ENCODE peak calls at places on chromosomes 7 and 10, in eight cellular contexts. V, B, J, H, R, C, Q and F are unnamed samples.

GRCh38 chr10:33859319-33860022 is 525.0 kb upstream of the NRP1 start:
- DNase-seq in R (no peak), H (peak), Q (no peak), B (no peak), C (no peak), V (no peak), J (no peak), F (no peak)

GRCh38 chr7:51229106-51229537 is 87.5 kb downstream of the COBL start:
- DNase-seq in V (no peak), Q (no peak), B (no peak), R (no peak), C (no peak), H (peak), J (peak), F (no peak)

GRCh38 chr10:33005322-33006282 is 47.6 kb upstream of the ITGB1 start:
- DNase-seq in R (peak), Q (peak), B (no peak), V (peak), C (no peak), J (peak), H (peak), F (peak)

GRCh38 chr10:44908071-44908709 is 2.9 kb upstream of the TMEM72 start:
- DNase-seq in C (no peak), R (no peak), B (no peak), V (peak), Q (no peak), J (peak), H (no peak), F (no peak)

GRCh38 chr7:81638216-81638615 is 131.6 kb downstream of the HGF start:
- DNase-seq in V (peak), R (peak), H (no peak), C (no peak), B (no peak), Q (no peak), J (no peak), F (peak)

GRCh38 chr7:128045766-128046165 is 14.5 kb upstream of the LRRC4 start:
- DNase-seq in R (no peak), J (peak), B (no peak), Q (no peak), V (peak), C (no peak), H (no peak), F (no peak)

GRCh38 chr7:25926009-25926408 is 226.0 kb upstream of the NFE2L3 start:
- DNase-seq in B (no peak), Q (no peak), R (no peak), C (no peak), V (no peak), H (peak), J (peak), F (no peak)

GRCh38 chr10:89458289-89458688 is 43.9 kb downstream of the IFIT5 start:
- DNase-seq in C (no peak), J (peak), B (no peak), R (peak), V (peak), H (no peak), Q (no peak), F (no peak)

GRCh38 chr7:45033931-45034290 is 33.9 kb downstream of the CCM2 start:
- DNase-seq in R (no peak), H (peak), C (no peak), V (no peak), B (no peak), J (no peak), Q (no peak), F (no peak)

GRCh38 chr7:49001610-49002033 is 77.3 kb downstream of the CDC14C start:
- DNase-seq in J (peak), H (peak), B (peak), V (peak), Q (no peak), R (no peak), C (no peak), F (peak)

GRCh38 chr10:1036341-1036791 is 10.7 kb upstream of the IDI2 start:
- DNase-seq in H (no peak), J (peak), V (peak), R (no peak), C (no peak), B (no peak), Q (no peak), F (no peak)

GRCh38 chr10:10513067-10513466 is 504.6 kb upstream of the CELF2 start:
- DNase-seq in V (no peak), B (no peak), C (no peak), R (no peak), H (no peak), Q (no peak), J (no peak), F (no peak)

GRCh38 chr7:101575168-101575567 is 53.9 kb downstream of the MYL10 start:
- DNase-seq in V (no peak), Q (no peak), C (no peak), R (no peak), H (no peak), J (no peak), B (no peak), F (peak)

GRCh38 chr10:132538790-132539421 is 1.3 kb downstream of the INPP5A start:
- DNase-seq in R (no peak), C (no peak), H (no peak), J (no peak), V (no peak), Q (no peak), B (no peak), F (no peak)

GRCh38 chr7:45099891-45100760 is 11.4 kb upstream of the NACAD start:
- DNase-seq in R (no peak), V (no peak), C (no peak), J (no peak), B (no peak), H (no peak), Q (no peak), F (no peak)

GRCh38 chr10:78964952-78965633 is 103.7 kb upstream of the ZMIZ1 start:
- DNase-seq in H (peak), V (peak), R (no peak), B (no peak), Q (no peak), C (no peak), J (peak), F (no peak)

GRCh38 chr10:72089618-72090017 is 1.3 kb upstream of the SPOCK2 start:
- DNase-seq in H (no peak), C (no peak), R (no peak), V (no peak), B (no peak), Q (no peak), J (no peak), F (no peak)

GRCh38 chr7:30168800-30169584 is 34.2 kb downstream of the MTURN start:
- DNase-seq in C (no peak), H (no peak), V (peak), J (peak), Q (no peak), R (peak), B (no peak), F (no peak)

GRCh38 chr7:112759905-112760304 is 30.3 kb downstream of the TMEM168 start:
- DNase-seq in Q (no peak), C (no peak), H (peak), V (peak), J (no peak), R (no peak), B (no peak), F (no peak)

GRCh38 chr10:33336606-33337334 is 2.3 kb upstream of the NRP1 start:
- DNase-seq in C (no peak), B (no peak), H (peak), V (peak), J (peak), R (no peak), Q (no peak), F (no peak)

GRCh38 chr10:69578508-69578991 is 5.3 kb upstream of the NEUROG3 start:
- DNase-seq in H (no peak), C (no peak), Q (no peak), J (no peak), R (no peak), V (no peak), B (no peak), F (no peak)

GRCh38 chr10:9126728-9127127 is 1072.2 kb downstream of the GATA3 start:
- DNase-seq in C (no peak), V (no peak), H (no peak), J (no peak), Q (no peak), B (no peak), R (no peak), F (no peak)

GRCh38 chr7:55838595-55838994 is 24.0 kb downstream of the SEPTIN14 start:
- DNase-seq in B (no peak), C (no peak), H (no peak), Q (no peak), V (no peak), J (no peak), R (no peak), F (no peak)

GRCh38 chr10:101036726-101037125 is 5.7 kb downstream of the SFXN3 start:
- DNase-seq in B (no peak), Q (no peak), R (no peak), C (no peak), V (no peak), H (no peak), J (no peak), F (no peak)

GRCh38 chr7:2518737-2519118 is 846 bp upstream of the LFNG start:
- DNase-seq in R (no peak), Q (no peak), J (no peak), C (no peak), H (no peak), V (no peak), B (no peak), F (no peak)

GRCh38 chr10:51057925-51058324 is 16.4 kb upstream of the PRKG1 start:
- DNase-seq in H (no peak), Q (no peak), J (no peak), V (no peak), C (no peak), B (no peak), R (no peak), F (no peak)

GRCh38 chr10:48496831-48497792 is 107.8 kb downstream of the ARHGAP22 start:
- DNase-seq in J (peak), B (no peak), Q (no peak), C (no peak), V (peak), H (peak), R (peak), F (no peak)

GRCh38 chr7:108234981-108235450 is 104.9 kb upstream of the LAMB4 start:
- DNase-seq in Q (no peak), V (no peak), H (no peak), R (peak), B (no peak), J (peak), C (no peak), F (no peak)

GRCh38 chr7:67821116-67821515 is 824.5 kb downstream of the TYW1 start:
- DNase-seq in J (no peak), V (peak), B (no peak), Q (no peak), R (no peak), H (peak), C (no peak), F (no peak)

GRCh38 chr7:72785166-72785955 is 42.6 kb downstream of the TYW1B start:
- DNase-seq in J (peak), Q (no peak), C (no peak), H (no peak), B (no peak), R (peak), V (peak), F (no peak)

GRCh38 chr7:8161398-8161828 is 100.6 kb downstream of the ICA1 start:
- DNase-seq in H (no peak), B (no peak), R (no peak), C (no peak), V (no peak), Q (no peak), J (no peak), F (no peak)

GRCh38 chr10:1004294-1004693 is 16.1 kb downstream of the GTPBP4 start:
- DNase-seq in R (no peak), Q (no peak), H (no peak), B (no peak), J (no peak), C (no peak), V (no peak), F (no peak)

GRCh38 chr7:77453531-77453930 is 37.4 kb upstream of the GSAP start:
- DNase-seq in Q (no peak), V (peak), B (no peak), R (no peak), J (no peak), C (no peak), H (peak), F (no peak)

GRCh38 chr10:96259150-96259549 is 12.2 kb downstream of the BLNK start:
- DNase-seq in J (no peak), Q (no peak), B (no peak), R (no peak), V (no peak), H (peak), C (no peak), F (no peak)

GRCh38 chr10:114239117-114239993 is at the start of gene VWA2:
- DNase-seq in B (peak), C (no peak), H (no peak), R (no peak), J (peak), V (no peak), Q (no peak), F (peak)

GRCh38 chr7:129825005-129825553 is 127.7 kb downstream of the UBE2H start:
- DNase-seq in C (peak), V (no peak), R (no peak), Q (no peak), J (peak), B (peak), H (peak), F (peak)

GRCh38 chr7:44177570-44178131 is 11.6 kb downstream of the GCK start:
- DNase-seq in B (peak), J (peak), Q (no peak), V (peak), C (no peak), R (no peak), H (peak), F (no peak)